ENCODE peak calls at places on chromosomes 11 and 22, in five cellular contexts. One of them, this sample, is unnamed.

GRCh38 chr11:87176044-87176443 is 138.3 kb downstream of the TMEM135 start:
- DNase-seq in anterior cingulate cortex: no peak
- DNase-seq in stimulated activated CD8-positive, alpha-beta memory T cell treated with anti-CD3 and anti-CD28 coated beads, Interleukin-15, amount 100 ng/mL, for 48 hours: no peak
- DNase-seq in HTR-8/SVneo: no peak
- DNase-seq in adipocyte: no peak
- DNase-seq in this sample: peak

GRCh38 chr11:106353031-106353430 is 275.6 kb downstream of the AASDHPPT start:
- DNase-seq in anterior cingulate cortex: no peak
- DNase-seq in stimulated activated CD8-positive, alpha-beta memory T cell treated with anti-CD3 and anti-CD28 coated beads, Interleukin-15, amount 100 ng/mL, for 48 hours: no peak
- DNase-seq in HTR-8/SVneo: no peak
- DNase-seq in adipocyte: no peak
- DNase-seq in this sample: no peak

GRCh38 chr22:48391820-48392219 is 1435.9 kb downstream of the BRD1 start:
- DNase-seq in anterior cingulate cortex: no peak
- DNase-seq in stimulated activated CD8-positive, alpha-beta memory T cell treated with anti-CD3 and anti-CD28 coated beads, Interleukin-15, amount 100 ng/mL, for 48 hours: no peak
- DNase-seq in HTR-8/SVneo: no peak
- DNase-seq in adipocyte: no peak
- DNase-seq in this sample: no peak

GRCh38 chr11:57868491-57868890 is 106.9 kb downstream of the CTNND1 start:
- DNase-seq in anterior cingulate cortex: no peak
- DNase-seq in stimulated activated CD8-positive, alpha-beta memory T cell treated with anti-CD3 and anti-CD28 coated beads, Interleukin-15, amount 100 ng/mL, for 48 hours: no peak
- DNase-seq in HTR-8/SVneo: no peak
- DNase-seq in adipocyte: no peak
- DNase-seq in this sample: no peak

GRCh38 chr11:10784229-10785145 is 24.2 kb downstream of the EIF4G2 start:
- DNase-seq in anterior cingulate cortex: no peak
- DNase-seq in stimulated activated CD8-positive, alpha-beta memory T cell treated with anti-CD3 and anti-CD28 coated beads, Interleukin-15, amount 100 ng/mL, for 48 hours: no peak
- DNase-seq in HTR-8/SVneo: no peak
- DNase-seq in adipocyte: no peak
- DNase-seq in this sample: peak

GRCh38 chr11:15006139-15006759 is 34.1 kb upstream of the CALCA start:
- DNase-seq in anterior cingulate cortex: no peak
- DNase-seq in stimulated activated CD8-positive, alpha-beta memory T cell treated with anti-CD3 and anti-CD28 coated beads, Interleukin-15, amount 100 ng/mL, for 48 hours: peak
- DNase-seq in HTR-8/SVneo: no peak
- DNase-seq in adipocyte: peak
- DNase-seq in this sample: peak

GRCh38 chr11:133917921-133918605 is 38.7 kb downstream of the IGSF9B start:
- DNase-seq in anterior cingulate cortex: no peak
- DNase-seq in stimulated activated CD8-positive, alpha-beta memory T cell treated with anti-CD3 and anti-CD28 coated beads, Interleukin-15, amount 100 ng/mL, for 48 hours: no peak
- DNase-seq in HTR-8/SVneo: no peak
- DNase-seq in adipocyte: no peak
- DNase-seq in this sample: no peak

GRCh38 chr11:84241374-84242131 is 955.4 kb upstream of the CCDC90B start:
- DNase-seq in anterior cingulate cortex: no peak
- DNase-seq in stimulated activated CD8-positive, alpha-beta memory T cell treated with anti-CD3 and anti-CD28 coated beads, Interleukin-15, amount 100 ng/mL, for 48 hours: no peak
- DNase-seq in HTR-8/SVneo: no peak
- DNase-seq in adipocyte: no peak
- DNase-seq in this sample: no peak

GRCh38 chr22:36739185-36739584 is 35.6 kb upstream of the CACNG2 start:
- DNase-seq in anterior cingulate cortex: no peak
- DNase-seq in stimulated activated CD8-positive, alpha-beta memory T cell treated with anti-CD3 and anti-CD28 coated beads, Interleukin-15, amount 100 ng/mL, for 48 hours: no peak
- DNase-seq in HTR-8/SVneo: no peak
- DNase-seq in adipocyte: no peak
- DNase-seq in this sample: no peak

GRCh38 chr22:47053865-47054185 is 291.4 kb downstream of the TBC1D22A start:
- DNase-seq in anterior cingulate cortex: peak
- DNase-seq in stimulated activated CD8-positive, alpha-beta memory T cell treated with anti-CD3 and anti-CD28 coated beads, Interleukin-15, amount 100 ng/mL, for 48 hours: no peak
- DNase-seq in HTR-8/SVneo: no peak
- DNase-seq in adipocyte: peak
- DNase-seq in this sample: peak

GRCh38 chr11:101686514-101686913 is 102.7 kb upstream of the TRPC6 start:
- DNase-seq in anterior cingulate cortex: no peak
- DNase-seq in stimulated activated CD8-positive, alpha-beta memory T cell treated with anti-CD3 and anti-CD28 coated beads, Interleukin-15, amount 100 ng/mL, for 48 hours: no peak
- DNase-seq in HTR-8/SVneo: peak
- DNase-seq in adipocyte: peak
- DNase-seq in this sample: peak

GRCh38 chr22:25919452-25919851 is 177.5 kb downstream of the MYO18B start:
- DNase-seq in anterior cingulate cortex: no peak
- DNase-seq in stimulated activated CD8-positive, alpha-beta memory T cell treated with anti-CD3 and anti-CD28 coated beads, Interleukin-15, amount 100 ng/mL, for 48 hours: no peak
- DNase-seq in HTR-8/SVneo: no peak
- DNase-seq in adipocyte: no peak
- DNase-seq in this sample: no peak

GRCh38 chr11:45045692-45046471 is 95.2 kb upstream of the TP53I11 start:
- DNase-seq in anterior cingulate cortex: peak
- DNase-seq in stimulated activated CD8-positive, alpha-beta memory T cell treated with anti-CD3 and anti-CD28 coated beads, Interleukin-15, amount 100 ng/mL, for 48 hours: no peak
- DNase-seq in HTR-8/SVneo: peak
- DNase-seq in adipocyte: peak
- DNase-seq in this sample: peak

GRCh38 chr11:65892661-65893317 is 2.3 kb downstream of the CCDC85B start:
- DNase-seq in anterior cingulate cortex: peak
- DNase-seq in stimulated activated CD8-positive, alpha-beta memory T cell treated with anti-CD3 and anti-CD28 coated beads, Interleukin-15, amount 100 ng/mL, for 48 hours: no peak
- DNase-seq in HTR-8/SVneo: no peak
- DNase-seq in adipocyte: no peak
- DNase-seq in this sample: no peak

GRCh38 chr11:120017582-120017981 is 120.3 kb downstream of the TRIM29 start:
- DNase-seq in anterior cingulate cortex: no peak
- DNase-seq in stimulated activated CD8-positive, alpha-beta memory T cell treated with anti-CD3 and anti-CD28 coated beads, Interleukin-15, amount 100 ng/mL, for 48 hours: no peak
- DNase-seq in HTR-8/SVneo: no peak
- DNase-seq in adipocyte: no peak
- DNase-seq in this sample: no peak

GRCh38 chr11:3088806-3089205 is 31.6 kb upstream of the CARS1 start:
- DNase-seq in anterior cingulate cortex: no peak
- DNase-seq in stimulated activated CD8-positive, alpha-beta memory T cell treated with anti-CD3 and anti-CD28 coated beads, Interleukin-15, amount 100 ng/mL, for 48 hours: no peak
- DNase-seq in HTR-8/SVneo: no peak
- DNase-seq in adipocyte: no peak
- DNase-seq in this sample: no peak

GRCh38 chr11:132177106-132177505 is 806.7 kb downstream of the NTM start:
- DNase-seq in anterior cingulate cortex: no peak
- DNase-seq in stimulated activated CD8-positive, alpha-beta memory T cell treated with anti-CD3 and anti-CD28 coated beads, Interleukin-15, amount 100 ng/mL, for 48 hours: no peak
- DNase-seq in HTR-8/SVneo: no peak
- DNase-seq in adipocyte: peak
- DNase-seq in this sample: peak

GRCh38 chr11:82945682-82946081 is 44.1 kb downstream of the DDIAS start:
- DNase-seq in anterior cingulate cortex: no peak
- DNase-seq in stimulated activated CD8-positive, alpha-beta memory T cell treated with anti-CD3 and anti-CD28 coated beads, Interleukin-15, amount 100 ng/mL, for 48 hours: no peak
- DNase-seq in HTR-8/SVneo: no peak
- DNase-seq in adipocyte: no peak
- DNase-seq in this sample: no peak

GRCh38 chr22:39277135-39277607 is 32.4 kb upstream of the PDGFB start:
- DNase-seq in anterior cingulate cortex: no peak
- DNase-seq in stimulated activated CD8-positive, alpha-beta memory T cell treated with anti-CD3 and anti-CD28 coated beads, Interleukin-15, amount 100 ng/mL, for 48 hours: no peak
- DNase-seq in HTR-8/SVneo: no peak
- DNase-seq in adipocyte: peak
- DNase-seq in this sample: peak

GRCh38 chr11:503179-503981 is 3.7 kb downstream of the RNH1 start:
- DNase-seq in anterior cingulate cortex: peak
- DNase-seq in stimulated activated CD8-positive, alpha-beta memory T cell treated with anti-CD3 and anti-CD28 coated beads, Interleukin-15, amount 100 ng/mL, for 48 hours: no peak
- DNase-seq in HTR-8/SVneo: no peak
- DNase-seq in adipocyte: peak
- DNase-seq in this sample: peak

This sample was measured in EH.